ENCODE peak calls at places on chromosomes 12 and 14, in nine cellular contexts. M is tibial artery, Q is A549, T is mesendoderm, E is IMR-90, G is Karpas-422, D is Caco-2, C is thoracic aorta, P is GM23338. K is an unnamed sample.
A peak's percentile ranks its signal among the peaks of the same experiment; 100 is the strongest.

GRCh38 chr12:21301-22189 is 45.0 kb upstream of the IQSEC3 start:
- DNase-seq in P (no peak), E (no peak), C (no peak), G (peak; percentile 35), D (no peak), Q (no peak), T (no peak), M (peak; percentile 63), K (no peak)

GRCh38 chr14:33986804-33987203 is 35.9 kb upstream of the EGLN3 start:
- DNase-seq in G (no peak), T (peak; percentile 96), D (peak; percentile 37), M (no peak), E (peak; percentile 84), Q (peak; percentile 87), C (no peak), P (peak; percentile 57), K (peak; percentile 39)

GRCh38 chr12:91685917-91686316 is 459.7 kb downstream of the BTG1 start:
- DNase-seq in C (no peak), M (no peak), P (no peak), G (no peak), E (peak; percentile 11), T (no peak), Q (peak; percentile 65), D (no peak), K (no peak)

GRCh38 chr14:22536853-22537338 is 52.1 kb downstream of the DAD1 start:
- DNase-seq in G (peak; percentile 75), Q (peak; percentile 81), T (peak; percentile 85), C (peak; percentile 83), M (peak; percentile 88), P (no peak), E (peak; percentile 98), D (peak; percentile 15), K (peak; percentile 77)

GRCh38 chr12:94561943-94562411 is 88.4 kb downstream of the TMCC3 start:
- DNase-seq in P (no peak), D (no peak), Q (no peak), E (no peak), T (no peak), G (peak; percentile 60), C (no peak), M (no peak), K (no peak)

GRCh38 chr12:117580718-117581062 is 219.3 kb upstream of the NOS1 start:
- DNase-seq in P (peak; percentile 97), C (no peak), G (peak; percentile 93), Q (peak; percentile 66), E (no peak), M (peak; percentile 79), T (peak; percentile 93), D (peak; percentile 47), K (peak; percentile 50)

GRCh38 chr12:66191547-66192126 is 2.6 kb downstream of the IRAK3 start:
- DNase-seq in Q (no peak), M (no peak), G (no peak), T (no peak), E (no peak), D (no peak), P (no peak), C (no peak), K (no peak)

GRCh38 chr12:68240079-68240478 is 13.3 kb downstream of the IL22 start:
- DNase-seq in P (no peak), G (no peak), M (no peak), D (no peak), T (peak; percentile 23), E (peak; percentile 82), Q (peak; percentile 52), C (no peak), K (peak; percentile 50)

GRCh38 chr12:49784756-49785409 is 43.3 kb downstream of the NCKAP5L start:
- DNase-seq in C (no peak), M (no peak), D (no peak), Q (peak; percentile 23), T (no peak), G (no peak), E (peak; percentile 67), P (no peak), K (no peak)

GRCh38 chr14:100586153-100586519 is 1.1 kb downstream of the BEGAIN start:
- DNase-seq in G (no peak), C (no peak), D (no peak), E (no peak), T (no peak), M (peak; percentile 50), Q (no peak), P (no peak), K (no peak)

GRCh38 chr12:46357438-46358324 is 14.9 kb downstream of the SLC38A2 start:
- DNase-seq in C (no peak), D (no peak), G (no peak), P (peak; percentile 39), M (no peak), T (peak; percentile 46), E (peak; percentile 93), Q (peak; percentile 72), K (no peak)

GRCh38 chr14:68137704-68138619 is 318.4 kb downstream of the RAD51B start:
- DNase-seq in M (no peak), E (peak; percentile 95), T (peak; percentile 100), C (peak; percentile 35), Q (peak; percentile 98), P (peak; percentile 95), D (peak; percentile 35), G (no peak), K (peak; percentile 35)

GRCh38 chr14:92988786-92989755 is 66.1 kb downstream of the CHGA start:
- DNase-seq in Q (no peak), D (no peak), C (no peak), M (no peak), G (no peak), T (no peak), E (no peak), P (no peak), K (no peak)

GRCh38 chr14:74507085-74507484 is 13.5 kb downstream of the ISCA2 start:
- DNase-seq in P (no peak), M (no peak), D (no peak), Q (no peak), G (no peak), E (no peak), T (no peak), C (no peak), K (no peak)

GRCh38 chr14:70289138-70289537 is 70.3 kb downstream of the COX16 start:
- DNase-seq in M (no peak), G (no peak), P (no peak), Q (no peak), C (no peak), D (no peak), E (no peak), T (no peak), K (no peak)

GRCh38 chr12:85325452-85325851 is 45.4 kb downstream of the ALX1 start:
- DNase-seq in G (no peak), T (no peak), C (no peak), D (no peak), M (no peak), E (no peak), P (no peak), Q (no peak), K (no peak)

GRCh38 chr14:51342226-51342625 is 102.2 kb downstream of the TMX1 start:
- DNase-seq in E (peak; percentile 56), C (no peak), T (no peak), M (no peak), D (no peak), G (no peak), Q (peak; percentile 35), P (no peak), K (no peak)

GRCh38 chr12:76346798-76347420 is 1.3 kb downstream of the BBS10 start:
- DNase-seq in C (no peak), G (peak; percentile 75), Q (peak; percentile 54), P (no peak), D (peak; percentile 40), E (peak; percentile 79), M (no peak), T (peak; percentile 43), K (no peak)

GRCh38 chr12:24839268-24839791 is 109.6 kb downstream of the BCAT1 start:
- DNase-seq in D (no peak), T (no peak), G (no peak), Q (no peak), P (no peak), E (no peak), M (no peak), C (no peak), K (no peak)

GRCh38 chr12:80314741-80315140 is 129.3 kb upstream of the PTPRQ start:
- DNase-seq in Q (no peak), G (no peak), P (no peak), T (no peak), D (no peak), M (no peak), E (no peak), C (no peak), K (no peak)
- H3K4me1 ChIP-seq in Q (no peaks in the 10 kb centered on the region), G (no peaks in the 10 kb centered on the region), P (peaks cover 15% of the 10 kb centered on the region), T (no peaks in the 10 kb centered on the region), D (no peaks in the 10 kb centered on the region), M (no peaks in the 10 kb centered on the region), E (no peaks in the 10 kb centered on the region), C (no peaks in the 10 kb centered on the region), K (no peaks in the 10 kb centered on the region)

DNA sequence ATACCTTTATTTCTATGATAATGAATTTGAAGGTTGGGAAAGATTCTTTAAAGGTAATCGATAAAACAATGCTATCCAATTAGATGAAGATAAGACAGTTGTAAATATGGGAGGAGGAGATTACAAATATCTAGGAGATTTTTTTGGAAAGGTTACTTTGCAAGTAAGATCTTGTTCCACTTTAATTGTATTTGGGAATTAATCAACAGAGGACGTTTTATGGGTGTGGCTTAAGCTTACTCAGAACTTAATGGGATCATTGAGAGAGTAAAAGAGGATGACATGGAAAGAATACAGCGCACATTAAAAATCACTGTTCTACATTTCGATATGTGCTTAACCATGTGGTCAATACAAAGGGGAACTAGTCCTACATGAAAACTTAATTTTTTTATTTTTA is 3.5 kb upstream of the LRIG3 start:
- DNase-seq in T (no peak), E (no peak), Q (no peak), C (no peak), P (no peak), G (no peak), D (no peak), M (no peak), K (no peak)
- H3K4me1 ChIP-seq in T (peaks cover 14% of the 10 kb centered on the region), E (no peaks in the 10 kb centered on the region), Q (peaks cover 16% of the 10 kb centered on the region), C (no peaks in the 10 kb centered on the region), P (peaks cover 12% of the 10 kb centered on the region), G (no peaks in the 10 kb centered on the region), D (peaks cover 39% of the 10 kb centered on the region), M (no peaks in the 10 kb centered on the region), K (no peaks in the 10 kb centered on the region)

DNA sequence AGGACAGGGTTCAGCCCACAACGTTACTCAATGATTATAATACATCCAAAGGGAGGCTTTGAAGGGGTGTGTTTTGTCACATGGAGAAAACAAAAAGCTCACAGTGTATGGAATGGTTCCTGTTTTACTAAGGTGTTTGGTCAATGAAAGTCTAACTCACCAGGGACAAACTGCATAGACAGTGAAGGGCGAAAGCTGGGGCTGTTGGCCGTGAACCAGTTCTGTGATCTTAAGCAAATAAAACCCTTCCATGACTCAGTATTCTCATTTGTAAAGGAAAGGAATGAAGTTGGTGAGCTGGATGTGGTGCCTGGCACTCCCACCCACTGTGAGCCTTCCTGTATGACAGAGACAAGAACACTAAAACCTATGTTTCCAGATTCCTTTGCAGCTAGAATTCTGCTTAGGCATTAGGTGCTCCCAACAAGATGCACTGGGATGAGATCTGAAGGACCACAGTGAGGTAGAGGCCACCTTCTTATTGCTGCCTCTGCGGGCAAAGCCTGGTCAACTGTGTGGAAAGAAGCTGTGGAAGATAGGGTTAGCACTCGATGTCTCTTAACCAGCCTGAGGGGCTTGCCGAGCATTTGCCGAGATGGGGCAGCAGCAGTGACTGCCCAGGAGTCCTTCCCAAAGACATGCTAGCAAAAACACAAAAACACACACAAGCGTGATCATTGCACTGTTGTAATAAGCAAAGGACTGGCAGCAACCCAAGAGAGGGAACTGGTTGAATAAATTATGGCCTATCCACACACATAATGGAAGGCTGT is 48.5 kb downstream of the VCPKMT start:
- DNase-seq in C (no peak), G (no peak), M (no peak), D (no peak), P (no peak), E (peak; percentile 81), T (peak; percentile 22), Q (peak; percentile 79), K (no peak)
- H3K4me1 ChIP-seq in C (no peaks in the 10 kb centered on the region), G (peaks cover 7% of the 10 kb centered on the region), M (peaks cover 1% of the 10 kb centered on the region), D (peaks cover 55% of the 10 kb centered on the region), P (peaks cover 2% of the 10 kb centered on the region), E (peaks cover 5% of the 10 kb centered on the region), T (peaks cover under 1% of the 10 kb centered on the region), Q (peaks cover 16% of the 10 kb centered on the region), K (no peaks in the 10 kb centered on the region)

GRCh38 chr12:17076335-17076734 is 470.4 kb upstream of the LMO3 start:
- DNase-seq in M (no peak), T (peak; percentile 42), D (peak; percentile 55), E (no peak), G (no peak), P (peak; percentile 7), Q (peak; percentile 68), C (no peak), K (no peak)
- H3K4me1 ChIP-seq in M (no peaks in the 10 kb centered on the region), T (no peaks in the 10 kb centered on the region), D (peaks cover 6% of the 10 kb centered on the region), E (no peaks in the 10 kb centered on the region), G (no peaks in the 10 kb centered on the region), P (no peaks in the 10 kb centered on the region), Q (peaks cover 36% of the 10 kb centered on the region), C (no peaks in the 10 kb centered on the region), K (no peaks in the 10 kb centered on the region)